ENCODE peak calls at places on chromosomes 3 and 15, in ten cellular contexts. O is AG04449; R is progenitor cell of endocrine pancreas; C is immature natural killer cell; D is HT1080; B is astrocyte of the spinal cord; V is thoracic aorta; M is stimulated activated naive CD8-positive, alpha-beta T cell treated with anti-CD3 and anti-CD28 coated beads, Interleukin-15, amount 100 ng/mL, for 72 hours; X is Kasumi-1; N is activated naive CD8-positive, alpha-beta T cell treated with anti-CD3 and anti-CD28 coated beads, Interleukin-2, amount 10 ng/mL, durations not matched to agents 7 days and 5 days. P is an unnamed sample.

GRCh38 chr15:56176996-56177395 is 66.7 kb downstream of the RFX7 start:
- DNase-seq in O (no peak), R (no peak), C (no peak), D (peak), B (no peak), V (no peak), M (no peak), X (no peak), N (no peak), P (no peak)

GRCh38 chr15:66815322-66815721 is 113.3 kb downstream of the SMAD6 start:
- DNase-seq in O (peak), R (no peak), C (no peak), D (peak), B (peak), V (no peak), M (no peak), X (no peak), N (no peak), P (no peak)

GRCh38 chr3:189727898-189728297 is 96.7 kb downstream of the TP63 start:
- DNase-seq in O (no peak), R (no peak), C (no peak), D (peak), B (peak), V (no peak), M (no peak), X (no peak), N (no peak), P (no peak)

GRCh38 chr3:44120721-44121582 is 120.7 kb upstream of the TOPAZ1 start:
- DNase-seq in O (no peak), R (no peak), C (no peak), D (peak), B (no peak), V (no peak), M (no peak), X (no peak), N (no peak), P (no peak)

GRCh38 chr3:188296761-188297689 is 143.1 kb downstream of the LPP start:
- DNase-seq in O (no peak), R (no peak), C (no peak), D (peak), B (peak), V (no peak), M (no peak), X (no peak), N (no peak), P (peak)

GRCh38 chr15:85500729-85501128 is 120.3 kb downstream of the AKAP13 start:
- DNase-seq in O (no peak), R (no peak), C (no peak), D (no peak), B (no peak), V (no peak), M (no peak), X (no peak), N (no peak), P (no peak)

GRCh38 chr15:48678851-48679250 is 33.3 kb upstream of the FBN1 start:
- DNase-seq in O (no peak), R (no peak), C (no peak), D (no peak), B (no peak), V (no peak), M (no peak), X (no peak), N (no peak), P (no peak)

GRCh38 chr15:72167445-72167844 is 30.1 kb downstream of the GRAMD2A start:
- DNase-seq in O (no peak), R (no peak), C (no peak), D (no peak), B (no peak), V (no peak), M (no peak), X (no peak), N (no peak), P (no peak)

GRCh38 chr15:75229191-75230015 is 27.7 kb downstream of the C15orf39 start:
- DNase-seq in O (no peak), R (no peak), C (no peak), D (peak), B (no peak), V (no peak), M (no peak), X (no peak), N (peak), P (no peak)

GRCh38 chr15:34116620-34117019 is 14.7 kb downstream of the PGBD4 start:
- DNase-seq in O (no peak), R (no peak), C (no peak), D (no peak), B (no peak), V (no peak), M (no peak), X (no peak), N (no peak), P (no peak)

GRCh38 chr15:51727141-51727897 is 10.1 kb downstream of the LYSMD2 start:
- DNase-seq in O (no peak), R (no peak), C (no peak), D (peak), B (no peak), V (no peak), M (no peak), X (peak), N (no peak), P (no peak)

GRCh38 chr3:131535596-131535995 is 32.8 kb upstream of the MRPL3 start:
- DNase-seq in O (peak), R (no peak), C (no peak), D (peak), B (peak), V (no peak), M (no peak), X (no peak), N (no peak), P (no peak)

GRCh38 chr15:36356978-36357582 is 222.3 kb upstream of the CDIN1 start:
- DNase-seq in O (peak), R (no peak), C (no peak), D (no peak), B (peak), V (no peak), M (no peak), X (no peak), N (no peak), P (no peak)

GRCh38 chr3:116059421-116060096 is 385.7 kb downstream of the LSAMP start:
- DNase-seq in O (peak), R (no peak), C (no peak), D (peak), B (peak), V (no peak), M (no peak), X (no peak), N (no peak), P (no peak)

GRCh38 chr3:65342084-65342683 is 654.4 kb upstream of the ADAMTS9 start:
- DNase-seq in O (no peak), R (peak), C (no peak), D (peak), B (peak), V (no peak), M (peak), X (peak), N (peak), P (peak)

GRCh38 chr3:139758654-139759291 is 81.0 kb upstream of the NMNAT3 start:
- DNase-seq in O (peak), R (no peak), C (no peak), D (no peak), B (peak), V (no peak), M (no peak), X (no peak), N (no peak), P (no peak)

GRCh38 chr15:91302588-91303439 is 202.8 kb downstream of the SV2B start:
- DNase-seq in O (peak), R (no peak), C (peak), D (peak), B (peak), V (no peak), M (no peak), X (peak), N (no peak), P (peak)

GRCh38 chr3:124759666-124760401 is 29.6 kb downstream of the UMPS start:
- DNase-seq in O (no peak), R (no peak), C (no peak), D (peak), B (no peak), V (no peak), M (no peak), X (no peak), N (no peak), P (no peak)

GRCh38 chr15:66841953-66842681 is 140.1 kb downstream of the SMAD6 start:
- DNase-seq in O (peak), R (peak), C (no peak), D (peak), B (peak), V (peak), M (no peak), X (no peak), N (peak), P (peak)

GRCh38 chr3:194253270-194253669 is 97.9 kb downstream of the CPN2 start:
- DNase-seq in O (no peak), R (no peak), C (no peak), D (no peak), B (no peak), V (no peak), M (no peak), X (no peak), N (no peak), P (no peak)

GRCh38 chr15:40239671-40240618 is 1.1 kb downstream of the PAK6 start:
- DNase-seq in O (no peak), R (no peak), C (no peak), D (no peak), B (no peak), V (no peak), M (no peak), X (no peak), N (no peak), P (no peak)